ENCODE peak calls at places on chromosomes 6 and 20, in five cellular contexts. J is breast epithelium, D is transverse colon, V is HCT116, C is sigmoid colon. T is an unnamed sample.

GRCh38 chr6:134295953-134296553 is 21.9 kb downstream of the SGK1 start:
- DNase-seq in J (no peak), D (no peak), V (peak; percentile 12), C (peak; percentile 68), T (no peak)

GRCh38 chr6:117938324-117938995 is 31.4 kb downstream of the SLC35F1 start:
- DNase-seq in J (no peak), D (no peak), V (no peak), C (no peak), T (no peak)

GRCh38 chr20:10978713-10979112 is 304.9 kb upstream of the JAG1 start:
- DNase-seq in J (no peak), D (no peak), V (no peak), C (no peak), T (no peak)

GRCh38 chr6:19866900-19867627 is 29.9 kb downstream of the ID4 start:
- DNase-seq in J (no peak), D (no peak), V (peak; percentile 71), C (no peak), T (no peak)

GRCh38 chr6:105641507-105641906 is 238.6 kb upstream of the PREP start:
- DNase-seq in J (no peak), D (no peak), V (no peak), C (no peak), T (no peak)

GRCh38 chr6:87920245-87920644 is 127.4 kb upstream of the SPACA1 start:
- DNase-seq in J (no peak), D (no peak), V (no peak), C (no peak), T (no peak)

GRCh38 chr20:44151621-44152416 is 35.2 kb downstream of the JPH2 start:
- DNase-seq in J (no peak), D (no peak), V (peak; percentile 51), C (peak; percentile 59), T (no peak)

GRCh38 chr6:138431276-138432062 is 27.4 kb downstream of the HEBP2 start:
- DNase-seq in J (no peak), D (no peak), V (no peak), C (no peak), T (no peak)

GRCh38 chr20:9400371-9401025 is 113.9 kb upstream of the LAMP5 start:
- DNase-seq in J (no peak), D (no peak), V (no peak), C (no peak), T (no peak)

GRCh38 chr6:163354779-163355431 is 59.6 kb upstream of the QKI start:
- DNase-seq in J (no peak), D (no peak), V (no peak), C (no peak), T (no peak)

GRCh38 chr20:50719328-50719727 is 12.1 kb upstream of the PARD6B start:
- DNase-seq in J (no peak), D (no peak), V (no peak), C (peak; percentile 19), T (no peak)

GRCh38 chr6:158000530-158001307 is 19.1 kb downstream of the SYNJ2 start:
- DNase-seq in J (no peak), D (no peak), V (no peak), C (no peak), T (no peak)

GRCh38 chr6:134954272-134954990 is 4.5 kb upstream of the ALDH8A1 start:
- DNase-seq in J (no peak), D (no peak), V (no peak), C (no peak), T (no peak)

GRCh38 chr6:44580901-44581300 is 193.4 kb downstream of the CDC5L start:
- DNase-seq in J (no peak), D (no peak), V (no peak), C (no peak), T (no peak)

GRCh38 chr20:57514273-57514751 is 10.6 kb downstream of the CTCFL start:
- DNase-seq in J (peak; percentile 64), D (peak; percentile 79), V (peak; percentile 58), C (peak; percentile 90), T (peak; percentile 76)

GRCh38 chr6:37049990-37050853 is 44.8 kb downstream of the FGD2 start:
- DNase-seq in J (no peak), D (peak; percentile 77), V (no peak), C (peak; percentile 78), T (peak; percentile 58)

GRCh38 chr20:62744761-62745160 is 36.1 kb downstream of the NTSR1 start:
- DNase-seq in J (peak; percentile 15), D (peak; percentile 8), V (no peak), C (peak; percentile 69), T (no peak)

GRCh38 chr6:167660944-167661343 is 165.8 kb upstream of the AFDN start:
- DNase-seq in J (no peak), D (no peak), V (no peak), C (no peak), T (no peak)

GRCh38 chr6:7954477-7955200 is 44.1 kb upstream of the TXNDC5 start:
- DNase-seq in J (no peak), D (no peak), V (no peak), C (no peak), T (no peak)

GRCh38 chr6:22575190-22575589 is 5.8 kb downstream of the HDGFL1 start:
- DNase-seq in J (no peak), D (no peak), V (no peak), C (no peak), T (no peak)

GRCh38 chr20:64271636-64272035 is 16.1 kb downstream of the PCMTD2 start:
- DNase-seq in J (no peak), D (no peak), V (no peak), C (no peak), T (no peak)

GRCh38 chr20:58829531-58829941 is 21.2 kb downstream of the GNAS-AS1 start:
- DNase-seq in J (no peak), D (no peak), V (no peak), C (no peak), T (no peak)

GRCh38 chr20:17507032-17507431 is 24.1 kb downstream of the BFSP1 start:
- DNase-seq in J (no peak), D (no peak), V (no peak), C (no peak), T (no peak)

GRCh38 chr20:17511401-17511800 is 19.8 kb downstream of the BFSP1 start:
- DNase-seq in J (no peak), D (no peak), V (no peak), C (no peak), T (no peak)

GRCh38 chr20:17510548-17510947 is 20.6 kb downstream of the BFSP1 start:
- DNase-seq in J (no peak), D (no peak), V (no peak), C (peak; percentile 10), T (no peak)

GRCh38 chr20:17505664-17506517 is 25.3 kb downstream of the BFSP1 start:
- DNase-seq in J (no peak), D (no peak), V (no peak), C (peak; percentile 65), T (no peak)

DNA sequence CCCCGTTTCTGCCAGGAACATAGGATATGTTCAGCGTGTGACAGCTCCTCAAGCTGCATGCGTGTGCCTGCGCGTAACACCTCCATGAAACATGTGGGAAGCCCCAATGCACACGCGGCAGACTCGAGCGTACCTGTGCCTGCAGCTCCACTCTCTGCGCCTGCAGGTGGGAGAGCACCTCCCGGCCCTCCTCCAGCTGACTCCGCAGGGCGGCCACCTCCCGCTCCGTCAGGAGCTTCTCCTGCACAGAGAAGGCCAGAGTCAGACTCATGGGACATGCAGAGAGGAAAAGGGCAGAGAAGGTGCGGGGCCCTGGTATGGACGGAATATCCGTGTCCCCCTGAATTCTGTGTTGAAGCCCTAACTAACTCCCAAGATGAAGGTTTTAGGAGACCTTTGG is 22.4 kb downstream of the BFSP1 start:
- DNase-seq in J (no peak), D (no peak), V (no peak), C (peak; percentile 46), T (no peak)
- H3K36me3 ChIP-seq in J (no peaks in the 10 kb centered on the region), D (no peaks in the 10 kb centered on the region), V (no peaks in the 10 kb centered on the region), C (no peaks in the 10 kb centered on the region), T (no peaks in the 10 kb centered on the region)

GRCh38 chr6:143616741-143617140 is 61.0 kb upstream of the PHACTR2 start:
- DNase-seq in J (no peak), D (no peak), V (no peak), C (no peak), T (no peak)

GRCh38 chr6:143615785-143616184 is 62.0 kb upstream of the PHACTR2 start:
- DNase-seq in J (no peak), D (no peak), V (no peak), C (no peak), T (no peak)

GRCh38 chr6:143612186-143612585 is 65.6 kb upstream of the PHACTR2 start:
- DNase-seq in J (no peak), D (no peak), V (no peak), C (no peak), T (no peak)

GRCh38 chr6:143613749-143614148 is 64.0 kb upstream of the PHACTR2 start:
- DNase-seq in J (no peak), D (no peak), V (no peak), C (no peak), T (no peak)

GRCh38 chr6:143614270-143614669 is 63.5 kb upstream of the PHACTR2 start:
- DNase-seq in J (no peak), D (no peak), V (no peak), C (no peak), T (no peak)
- TF ChIP-seq POLR2AphosphoS5 in J (no peak), D (no peak), V (no peak), C (no peak), T (no peak)

GRCh38 chr20:36544134-36545018 is 3.1 kb downstream of the MYL9 start:
- DNase-seq in J (no peak), D (no peak), V (no peak), C (peak; percentile 86), T (no peak)
- H3K36me3 ChIP-seq in J (no peaks in the 10 kb centered on the region), D (no peaks in the 10 kb centered on the region), V (peaks cover 5% of the 10 kb centered on the region), C (peaks cover 58% of the 10 kb centered on the region), T (no peaks in the 10 kb centered on the region)

GRCh38 chr20:35421322-35421721 is 9.5 kb upstream of the UQCC1 start:
- DNase-seq in J (no peak), D (no peak), V (no peak), C (no peak), T (no peak)
- TF ChIP-seq POLR2AphosphoS5 in J (no peak), D (no peak), V (no peak), C (no peak), T (no peak)

GRCh38 chr6:32973934-32974333 is 5.5 kb downstream of the BRD2 start:
- DNase-seq in J (no peak), D (no peak), V (no peak), C (no peak), T (no peak)
- H3K36me3 ChIP-seq in J (peaks cover 18% of the 10 kb centered on the region), D (peaks cover 43% of the 10 kb centered on the region), V (peaks cover 66% of the 10 kb centered on the region), C (peaks cover 59% of the 10 kb centered on the region), T (peaks cover 68% of the 10 kb centered on the region)

DNA sequence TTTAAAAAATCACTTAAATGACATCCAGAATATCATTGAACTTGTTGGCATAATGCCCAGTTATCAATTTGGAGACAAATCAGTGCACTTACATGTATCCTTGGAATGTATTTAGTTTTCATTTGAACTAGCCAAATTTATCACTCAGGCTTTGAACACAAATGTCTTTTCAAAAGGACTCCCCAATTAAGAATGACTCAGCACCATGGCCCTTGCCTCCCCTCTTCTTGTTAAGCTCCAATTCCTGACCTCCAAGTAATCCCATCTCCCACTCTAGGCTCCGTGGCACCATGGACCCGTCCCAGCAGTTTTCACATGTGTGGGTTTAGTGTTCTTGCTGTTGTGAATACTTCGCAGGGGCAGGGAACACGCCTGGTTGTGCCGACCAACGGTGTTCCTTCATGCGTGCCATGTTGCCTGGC is 2.7 kb downstream of the AKAP12 start:
- DNase-seq in J (no peak), D (no peak), V (no peak), C (peak; percentile 75), T (no peak)
- TF ChIP-seq POLR2AphosphoS5 in J (no peak), D (no peak), V (peak; percentile 8), C (no peak), T (no peak)

T was measured in stomach.